ENCODE peak calls at places on chromosomes 11 and 22, in eight cellular contexts. O is kidney; I is CD8-positive, alpha-beta T cell; F is DND-41; N is MM.1S; V is cardiac muscle cell; M is sigmoid colon; P is neural crest cell. C is an unnamed sample.

GRCh38 chr22:38352436-38352835 is 35.2 kb upstream of the CSNK1E start:
- DNase-seq in I (no peak), P (no peak), N (no peak), V (no peak), O (peak; percentile 46), M (peak; percentile 40), F (no peak), C (peak; percentile 39)

GRCh38 chr11:31479073-31479472 is 30.3 kb downstream of the IMMP1L start:
- DNase-seq in I (no peak), P (no peak), F (no peak), O (no peak), N (no peak), M (no peak), V (no peak), C (no peak)

GRCh38 chr22:16824718-16825687 is at the start of gene XKR3:
- DNase-seq in O (no peak), V (no peak), P (no peak), F (peak; percentile 45), N (peak; percentile 44), I (no peak), M (no peak), C (no peak)

GRCh38 chr11:10909141-10909883 is 51.5 kb upstream of the ZBED5 start:
- DNase-seq in I (no peak), F (no peak), M (no peak), P (no peak), V (no peak), O (no peak), N (no peak), C (no peak)

GRCh38 chr11:64856382-64857227 is 12.2 kb upstream of the CDC42BPG start:
- DNase-seq in V (no peak), I (peak; percentile 44), N (no peak), P (no peak), M (peak; percentile 91), F (no peak), O (peak; percentile 95), C (peak; percentile 71)

GRCh38 chr11:102791271-102792036 is 6.5 kb downstream of the MMP1 start:
- DNase-seq in O (no peak), F (no peak), P (no peak), V (peak; percentile 11), M (no peak), N (no peak), I (no peak), C (no peak)

GRCh38 chr11:116885951-116886629 is 48.7 kb upstream of the APOA1 start:
- DNase-seq in O (no peak), P (no peak), N (no peak), F (no peak), I (no peak), M (no peak), V (no peak), C (no peak)

GRCh38 chr22:43177479-43177878 is 9.5 kb downstream of the TTLL12 start:
- DNase-seq in V (no peak), P (no peak), F (no peak), I (no peak), N (no peak), O (peak; percentile 49), M (no peak), C (peak; percentile 57)

GRCh38 chr11:47247502-47247901 is 1.1 kb downstream of the ACP2 start:
- DNase-seq in N (no peak), F (no peak), I (no peak), M (no peak), V (no peak), O (no peak), P (no peak), C (no peak)

GRCh38 chr11:25068451-25068850 is 571.6 kb downstream of the LUZP2 start:
- DNase-seq in M (no peak), O (no peak), I (no peak), N (no peak), F (no peak), V (no peak), P (no peak), C (no peak)

GRCh38 chr11:46381836-46382643 is 571 bp downstream of the MDK start:
- DNase-seq in P (no peak), O (peak; percentile 85), V (peak; percentile 57), I (no peak), F (peak; percentile 39), N (no peak), M (peak; percentile 68), C (no peak)

GRCh38 chr11:87235366-87235765 is 197.6 kb downstream of the TMEM135 start:
- DNase-seq in M (no peak), O (no peak), N (no peak), F (no peak), I (no peak), P (no peak), V (no peak), C (no peak)

GRCh38 chr11:64485077-64485476 is 105.9 kb upstream of the SLC22A12 start:
- DNase-seq in P (no peak), N (no peak), O (no peak), F (no peak), M (no peak), V (no peak), I (no peak), C (no peak)

GRCh38 chr22:50293441-50294318 is 13.8 kb downstream of the PLXNB2 start:
- DNase-seq in I (no peak), V (peak; percentile 87), O (peak; percentile 95), M (no peak), P (no peak), F (no peak), N (no peak), C (no peak)

GRCh38 chr22:46090051-46090591 is 60.2 kb upstream of the PPARA start:
- DNase-seq in F (no peak), I (no peak), V (no peak), N (no peak), O (peak; percentile 82), P (no peak), M (peak; percentile 88), C (peak; percentile 79)

GRCh38 chr11:76229690-76230240 is 23.5 kb upstream of the WNT11 start:
- DNase-seq in F (no peak), V (no peak), P (no peak), N (no peak), M (no peak), I (no peak), O (no peak), C (no peak)

GRCh38 chr22:39152511-39153219 is at the start of gene CBX7:
- DNase-seq in N (peak; percentile 93), M (peak; percentile 98), I (peak; percentile 97), P (peak; percentile 77), O (peak; percentile 98), F (peak; percentile 92), V (peak; percentile 97), C (peak; percentile 93)

GRCh38 chr11:31199403-31199802 is 170.1 kb downstream of the DCDC1 start:
- DNase-seq in N (no peak), M (no peak), P (no peak), I (no peak), O (no peak), V (no peak), F (no peak), C (no peak)

GRCh38 chr11:46383974-46384701 is 2.7 kb downstream of the MDK start:
- DNase-seq in F (no peak), N (no peak), I (no peak), M (no peak), V (no peak), P (no peak), O (peak; percentile 45), C (no peak)

GRCh38 chr22:38429460-38430128 is 25.4 kb downstream of the KCNJ4 start:
- DNase-seq in M (no peak), I (no peak), V (no peak), N (no peak), F (no peak), O (no peak), P (no peak), C (no peak)

GRCh38 chr11:56841210-56841810 is 92.8 kb upstream of the OR9G4 start:
- DNase-seq in V (peak; percentile 79), F (peak; percentile 48), M (no peak), N (peak; percentile 61), P (peak; percentile 47), I (no peak), O (no peak), C (no peak)

GRCh38 chr11:115420524-115420923 is 83.7 kb downstream of the CADM1 start:
- DNase-seq in F (no peak), I (no peak), V (no peak), O (no peak), P (no peak), N (no peak), M (no peak), C (no peak)
- TF ChIP-seq CTCF in F (no peak), I (no peak), V (no peak), O (no peak), P (no peak), N (no peak), M (no peak), C (no peak)

GRCh38 chr11:85663080-85663729 is 1.7 kb downstream of the CREBZF start:
- DNase-seq in V (no peak), I (peak; percentile 14), N (peak; percentile 20), F (no peak), M (no peak), P (no peak), O (no peak), C (no peak)
- TF ChIP-seq CTCF in V (no peak), I (no peak), N (no peak), F (no peak), M (no peak), P (no peak), O (no peak), C (no peak)

GRCh38 chr11:61617515-61617914 is 36.6 kb upstream of the SYT7 start:
- DNase-seq in N (no peak), I (no peak), V (no peak), P (no peak), M (no peak), O (no peak), F (no peak), C (no peak)
- TF ChIP-seq CTCF in N (no peak), I (no peak), V (peak; percentile 8), P (peak; percentile 36), M (no peak), O (no peak), F (peak; percentile 14), C (peak; percentile 29)

GRCh38 chr22:22103078-22103593 is 120.5 kb upstream of the TOP3B start:
- DNase-seq in V (no peak), N (no peak), O (no peak), I (no peak), M (no peak), P (peak; percentile 34), F (peak; percentile 40), C (no peak)
- TF ChIP-seq CTCF in V (peak; percentile 50), N (peak; percentile 56), O (peak; percentile 29), I (no peak), M (no peak), P (peak; percentile 56), F (peak; percentile 61), C (peak; percentile 54)

GRCh38 chr11:79062814-79063762 is 377.7 kb downstream of the TENM4 start:
- DNase-seq in M (no peak), F (no peak), P (peak; percentile 38), V (peak; percentile 86), O (no peak), I (no peak), N (no peak), C (no peak)
- TF ChIP-seq CTCF in M (no peak), F (peak; percentile 37), P (peak; percentile 58), V (peak; percentile 66), O (peak; percentile 49), I (no peak), N (no peak), C (peak; percentile 83)